ENCODE peak calls at places on chromosomes 11 and 22, in six cellular contexts. W is NCI-H1417; Z is stimulated activated CD4-positive, alpha-beta T cell treated with anti-CD3 and anti-CD28 coated beads, Interleukin-1b, Interleukin-23, amount 100 ng/mL, for 1 hour; J is amniotic epithelial cell; B is OCI-LY7; A is left colon. G is an unnamed sample.

GRCh38 chr11:13229675-13230359 is 47.8 kb upstream of the BMAL1 start:
- DNase-seq in W (no peak), Z (no peak), J (no peak), B (no peak), A (no peak), G (no peak)

GRCh38 chr11:102111011-102111786 is 952 bp downstream of the YAP1 start:
- DNase-seq in W (no peak), Z (no peak), J (peak; percentile 88), B (no peak), A (peak; percentile 74), G (peak; percentile 72)

GRCh38 chr11:12840871-12841516 is 166.8 kb downstream of the TEAD1 start:
- DNase-seq in W (peak; percentile 27), Z (no peak), J (peak; percentile 64), B (no peak), A (no peak), G (no peak)

GRCh38 chr11:132058211-132058772 is 687.9 kb downstream of the NTM start:
- DNase-seq in W (no peak), Z (no peak), J (peak; percentile 63), B (no peak), A (no peak), G (no peak)

GRCh38 chr11:6319001-6319878 is 1.1 kb downstream of the CAVIN3 start:
- DNase-seq in W (no peak), Z (no peak), J (peak; percentile 46), B (no peak), A (peak; percentile 20), G (peak; percentile 52)

GRCh38 chr11:5293028-5293427 is 8.7 kb downstream of the OR51B4 start:
- DNase-seq in W (no peak), Z (no peak), J (no peak), B (no peak), A (no peak), G (no peak)

GRCh38 chr22:24068377-24068680 is 57.2 kb downstream of the CABIN1 start:
- DNase-seq in W (no peak), Z (no peak), J (no peak), B (peak; percentile 54), A (no peak), G (no peak)

GRCh38 chr22:48268293-48268692 is 1505.8 kb downstream of the TBC1D22A start:
- DNase-seq in W (no peak), Z (no peak), J (no peak), B (no peak), A (no peak), G (no peak)

GRCh38 chr11:13152736-13153541 is 124.7 kb upstream of the BMAL1 start:
- DNase-seq in W (peak; percentile 43), Z (no peak), J (peak; percentile 30), B (no peak), A (no peak), G (no peak)

GRCh38 chr11:95884802-95885201 is 39.1 kb downstream of the MTMR2 start:
- DNase-seq in W (no peak), Z (no peak), J (no peak), B (no peak), A (no peak), G (no peak)

GRCh38 chr22:21764038-21764804 is 28.6 kb upstream of the YPEL1 start:
- DNase-seq in W (no peak), Z (no peak), J (no peak), B (no peak), A (no peak), G (no peak)

GRCh38 chr11:128711136-128711535 is 17.3 kb downstream of the FLI1 start:
- DNase-seq in W (no peak), Z (no peak), J (peak; percentile 81), B (no peak), A (no peak), G (no peak)

GRCh38 chr11:37087650-37088572 is 489.9 kb upstream of the RAG2 start:
- DNase-seq in W (no peak), Z (no peak), J (no peak), B (no peak), A (no peak), G (no peak)

GRCh38 chr22:21946262-21946925 is 6.3 kb downstream of the PPM1F start:
- DNase-seq in W (no peak), Z (no peak), J (no peak), B (no peak), A (no peak), G (no peak)

GRCh38 chr11:85809881-85810280 is 1.1 kb downstream of the SYTL2 start:
- DNase-seq in W (no peak), Z (no peak), J (peak; percentile 16), B (peak; percentile 18), A (peak; percentile 48), G (no peak)

GRCh38 chr11:43908191-43908590 is 27.6 kb downstream of the ALKBH3 start:
- DNase-seq in W (no peak), Z (no peak), J (no peak), B (no peak), A (no peak), G (no peak)

GRCh38 chr11:64016512-64016911 is 19.2 kb upstream of the FLRT1 start:
- DNase-seq in W (no peak), Z (no peak), J (no peak), B (no peak), A (no peak), G (no peak)

GRCh38 chr22:23058063-23058462 is 12.3 kb upstream of the GNAZ start:
- DNase-seq in W (no peak), Z (no peak), J (no peak), B (no peak), A (no peak), G (no peak)

GRCh38 chr11:92941676-92942571 is 27.5 kb upstream of the MTNR1B start:
- DNase-seq in W (no peak), Z (no peak), J (peak; percentile 21), B (peak; percentile 33), A (no peak), G (peak; percentile 19)

GRCh38 chr11:41879186-41879738 is 419.8 kb upstream of the LRRC4C start:
- DNase-seq in W (no peak), Z (no peak), J (no peak), B (no peak), A (no peak), G (no peak)

GRCh38 chr11:108975641-108976071 is 310.8 kb downstream of the DDX10 start:
- DNase-seq in W (peak; percentile 28), Z (no peak), J (no peak), B (no peak), A (no peak), G (no peak)

GRCh38 chr11:66373261-66373660 is 1.7 kb upstream of the SLC29A2 start:
- DNase-seq in W (no peak), Z (no peak), J (no peak), B (no peak), A (no peak), G (no peak)

GRCh38 chr11:95296165-95296564 is 65.2 kb upstream of the SESN3 start:
- DNase-seq in W (peak; percentile 1), Z (no peak), J (peak; percentile 38), B (no peak), A (no peak), G (peak; percentile 58)

G was measured in body of pancreas.